ENCODE peak calls at places on chromosomes 11 and 22, in five cellular contexts. Y, X, M, J and V are unnamed samples.
A peak's percentile ranks its signal among the peaks of the same experiment; 100 is the strongest.

GRCh38 chr22:31104869-31105268 is 2.5 kb downstream of the SELENOM start:
- DNase-seq in Y (no peak), X (no peak), M (peak; percentile 28), J (no peak), V (no peak)

GRCh38 chr22:22111267-22111751 is 128.7 kb upstream of the TOP3B start:
- DNase-seq in Y (peak; percentile 42), X (no peak), M (no peak), J (peak; percentile 78), V (peak; percentile 46)

GRCh38 chr11:26297179-26297970 is 34.6 kb upstream of the ANO3 start:
- DNase-seq in Y (peak; percentile 91), X (no peak), M (no peak), J (peak; percentile 71), V (peak; percentile 66)

GRCh38 chr22:40332319-40332781 is 13.9 kb upstream of the ADSL start:
- DNase-seq in Y (peak; percentile 72), X (no peak), M (no peak), J (peak; percentile 71), V (peak; percentile 37)

GRCh38 chr11:46277313-46277622 is 194 bp upstream of the CREB3L1 start:
- DNase-seq in Y (peak; percentile 72), X (no peak), M (no peak), J (peak; percentile 77), V (no peak)

GRCh38 chr11:129750343-129751292 is 65.0 kb upstream of the TMEM45B start:
- DNase-seq in Y (peak; percentile 76), X (peak; percentile 78), M (peak; percentile 68), J (peak; percentile 75), V (peak; percentile 55)

GRCh38 chr11:1259076-1259461 is 36.2 kb downstream of the MUC5B start:
- DNase-seq in Y (no peak), X (no peak), M (no peak), J (no peak), V (no peak)

GRCh38 chr11:34964610-34965331 is 48.4 kb downstream of the PDHX start:
- DNase-seq in Y (no peak), X (no peak), M (no peak), J (no peak), V (no peak)

GRCh38 chr22:35306350-35306967 is 6.8 kb downstream of the TOM1 start:
- DNase-seq in Y (no peak), X (no peak), M (no peak), J (no peak), V (no peak)

GRCh38 chr22:46432164-46433068 is 96.9 kb downstream of the TRMU start:
- DNase-seq in Y (no peak), X (no peak), M (no peak), J (no peak), V (no peak)

GRCh38 chr11:19698493-19699292 is 13.9 kb upstream of the NAV2 start:
- DNase-seq in Y (peak; percentile 67), X (no peak), M (peak; percentile 79), J (no peak), V (no peak)

GRCh38 chr11:126431401-126432064 is 76.0 kb downstream of the ST3GAL4 start:
- DNase-seq in Y (peak; percentile 76), X (peak; percentile 39), M (peak; percentile 85), J (peak; percentile 74), V (peak; percentile 34)

GRCh38 chr11:65864758-65865471 is 4.7 kb downstream of the MUS81 start:
- DNase-seq in Y (no peak), X (peak; percentile 18), M (peak; percentile 22), J (no peak), V (no peak)

GRCh38 chr11:118789501-118790356 is 1.2 kb downstream of the DDX6 start:
- DNase-seq in Y (peak; percentile 28), X (no peak), M (no peak), J (peak; percentile 33), V (no peak)

GRCh38 chr11:87879118-87879517 is 296.1 kb downstream of the RAB38 start:
- DNase-seq in Y (peak; percentile 54), X (no peak), M (no peak), J (no peak), V (no peak)

GRCh38 chr22:28978158-28978557 is 83.5 kb downstream of the C22orf31 start:
- DNase-seq in Y (no peak), X (no peak), M (peak; percentile 64), J (peak; percentile 53), V (no peak)

GRCh38 chr11:119991669-119992068 is 146.2 kb downstream of the TRIM29 start:
- DNase-seq in Y (no peak), X (no peak), M (no peak), J (no peak), V (no peak)

GRCh38 chr11:130457909-130458729 is 9.7 kb downstream of the ADAMTS15 start:
- DNase-seq in Y (peak; percentile 61), X (no peak), M (no peak), J (no peak), V (no peak)

GRCh38 chr11:103183981-103184592 is 74.9 kb downstream of the DYNC2H1 start:
- DNase-seq in Y (no peak), X (no peak), M (no peak), J (peak; percentile 14), V (no peak)

GRCh38 chr11:68213555-68214172 is 568 bp upstream of the KMT5B start:
- DNase-seq in Y (peak; percentile 97), X (peak; percentile 76), M (peak; percentile 92), J (peak; percentile 97), V (peak; percentile 87)

GRCh38 chr11:29333993-29334780 is 682.6 kb downstream of the KCNA4 start:
- DNase-seq in Y (peak; percentile 67), X (no peak), M (no peak), J (peak; percentile 83), V (peak; percentile 69)

GRCh38 chr11:125922156-125922555 is 17.8 kb downstream of the DDX25 start:
- DNase-seq in Y (no peak), X (no peak), M (no peak), J (no peak), V (no peak)

GRCh38 chr11:134398079-134398444 is 14.0 kb downstream of the B3GAT1 start:
- DNase-seq in Y (no peak), X (no peak), M (no peak), J (no peak), V (no peak)

GRCh38 chr11:96095884-96096301 is 172.0 kb upstream of the MTMR2 start:
- DNase-seq in Y (no peak), X (peak; percentile 53), M (no peak), J (no peak), V (no peak)

GRCh38 chr11:59756845-59757244 is 1.7 kb downstream of the STX3 start:
- DNase-seq in Y (no peak), X (peak; percentile 74), M (peak; percentile 31), J (peak; percentile 5), V (no peak)
- H3K4me3 ChIP-seq in Y (no peak overlapping the region), X (peak overlapping the region; percentile 17), M (no peak overlapping the region), J (no peak overlapping the region), V (no peak overlapping the region)

GRCh38 chr22:37661160-37661924 is 2.8 kb downstream of the PDXP start:
- DNase-seq in Y (peak; percentile 76), X (no peak), M (no peak), J (peak; percentile 77), V (peak; percentile 43)
- TF ChIP-seq CTCF in Y (peak; percentile 60), X (no peak), M (peak; percentile 43), J (peak; percentile 70), V (peak; percentile 69)

DNA sequence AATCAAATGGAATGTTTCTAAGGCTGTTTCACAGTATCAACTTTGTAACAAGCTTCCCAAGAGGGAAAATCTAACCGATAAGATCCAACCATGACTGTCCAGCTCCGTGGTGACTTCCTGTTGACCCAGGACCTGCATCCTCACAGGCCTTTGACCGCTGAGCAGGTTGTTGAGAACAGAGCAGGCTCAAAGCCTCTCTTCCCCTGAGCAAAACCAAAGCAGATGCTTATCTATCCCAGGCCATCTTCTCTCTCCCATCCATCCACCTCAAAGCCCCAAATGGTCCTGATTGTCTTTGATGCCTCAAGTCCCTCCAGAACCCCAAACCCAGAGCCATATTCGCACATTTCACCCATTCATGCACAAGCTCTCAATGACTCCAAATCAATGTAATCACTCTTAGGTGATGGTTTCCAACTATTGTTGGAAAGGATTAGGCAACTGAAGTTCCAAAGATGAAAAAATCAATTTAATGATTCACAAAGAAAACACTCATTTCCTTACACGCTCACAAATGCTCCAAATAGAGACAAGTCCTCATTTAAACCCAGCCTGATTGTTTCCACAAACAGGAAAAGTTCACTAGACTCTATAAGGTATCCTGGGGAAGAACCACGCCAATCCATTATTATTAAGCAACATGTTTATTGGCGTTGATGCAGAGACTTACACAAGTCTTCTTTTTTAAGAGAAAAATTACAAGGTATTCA is 48.7 kb downstream of the C11orf58 start:
- DNase-seq in Y (peak; percentile 32), X (no peak), M (no peak), J (peak; percentile 48), V (no peak)
- H3K4me3 ChIP-seq in Y (no peak overlapping the region), X (no peak overlapping the region), M (no peak overlapping the region), J (no peak overlapping the region), V (no peak overlapping the region)

GRCh38 chr22:19479358-19480172 is at the start of gene CDC45:
- DNase-seq in Y (peak; percentile 99), X (peak; percentile 97), M (peak; percentile 97), J (peak; percentile 99), V (peak; percentile 98)

GRCh38 chr22:19476023-19476422 is 3.0 kb downstream of the UFD1 start:
- DNase-seq in Y (no peak), X (no peak), M (no peak), J (no peak), V (no peak)

GRCh38 chr22:19478466-19479357 is at the start of gene UFD1:
- DNase-seq in Y (peak; percentile 91), X (peak; percentile 83), M (peak; percentile 93), J (peak; percentile 12), V (peak; percentile 38)

GRCh38 chr22:19478086-19478392 is 954 bp downstream of the UFD1 start:
- DNase-seq in Y (no peak), X (no peak), M (no peak), J (no peak), V (no peak)

DNA sequence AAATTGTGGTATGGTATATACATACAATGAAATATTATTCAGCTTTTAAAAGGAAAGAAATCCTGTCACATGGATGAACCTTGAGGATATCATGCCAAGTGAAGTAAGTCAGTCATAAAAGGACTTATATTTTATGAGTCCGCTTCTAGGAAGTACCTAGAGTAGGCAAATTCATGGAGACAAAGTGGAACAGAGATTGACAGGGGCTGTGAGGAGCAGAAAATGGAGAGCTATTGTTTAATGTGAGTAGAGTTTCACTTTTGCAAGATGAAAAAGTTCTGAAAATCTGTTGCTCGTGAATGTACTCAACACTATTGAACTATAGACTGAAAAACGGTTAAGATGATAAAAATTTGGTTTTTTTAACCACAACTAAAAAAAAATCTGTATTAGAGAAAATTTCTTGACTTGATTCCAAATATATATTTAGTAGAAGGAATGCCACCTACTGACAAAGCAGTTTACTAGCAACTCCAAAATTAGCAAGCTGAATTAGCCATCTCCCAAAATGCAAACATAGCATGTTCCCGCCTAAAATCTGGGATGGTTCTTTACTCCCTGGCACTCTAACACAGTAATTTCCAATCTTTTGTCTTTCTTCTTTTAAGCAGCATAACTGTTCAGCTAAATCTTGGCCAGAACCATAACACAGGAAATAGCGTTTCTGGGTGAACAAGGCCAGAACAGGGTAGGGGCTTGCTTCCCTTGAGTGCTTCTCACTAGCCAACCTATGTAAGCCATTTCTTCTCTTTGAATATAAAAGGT is 1.5 kb downstream of the UFD1 start:
- DNase-seq in Y (peak; percentile 50), X (no peak), M (no peak), J (peak; percentile 21), V (no peak)
- TF ChIP-seq CTCF in Y (no peak), X (no peak), M (peak; percentile 22), J (peak; percentile 17), V (peak; percentile 29)

DNA sequence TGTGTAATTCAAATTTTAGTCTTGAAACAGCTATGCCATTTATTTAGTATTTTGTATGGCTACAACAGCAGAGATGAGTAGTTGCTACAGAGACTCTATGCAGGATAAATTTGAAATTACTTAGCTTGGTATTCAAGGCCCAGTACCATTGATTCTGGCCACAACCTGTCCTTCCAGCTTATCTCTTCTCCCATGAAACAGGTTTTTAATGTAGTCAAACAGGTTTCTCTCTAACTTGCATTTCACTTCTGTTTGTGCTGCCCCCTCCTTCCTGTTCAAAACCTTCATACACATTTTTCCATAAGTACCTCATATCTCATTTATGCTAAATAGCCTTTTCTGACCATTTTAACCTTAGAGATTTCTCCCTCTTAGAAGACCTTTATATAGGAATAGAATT is 3.3 kb downstream of the USP47 start:
- DNase-seq in Y (no peak), X (no peak), M (no peak), J (no peak), V (no peak)
- H3K4me3 ChIP-seq in Y (no peak overlapping the region), X (no peak overlapping the region), M (peak overlapping the region; percentile 69), J (no peak overlapping the region), V (no peak overlapping the region)